ENCODE peak calls at places on chromosomes 6 and 20, in ten cellular contexts. F, Q, D, R, W, T, M, K, G and Y are unnamed samples.

GRCh38 chr6:7108964-7109836 is 1.4 kb downstream of the RREB1 start:
- DNase-seq in F (peak), Q (no peak), D (peak), R (peak), W (peak), T (no peak), M (no peak), K (peak), G (peak), Y (no peak)

GRCh38 chr6:143136647-143137046 is 76.0 kb downstream of the AIG1 start:
- DNase-seq in F (no peak), Q (no peak), D (no peak), R (no peak), W (peak), T (no peak), M (no peak), K (no peak), G (no peak), Y (no peak)

GRCh38 chr6:166344240-166344639 is 1.9 kb upstream of the SFT2D1 start:
- DNase-seq in F (no peak), Q (no peak), D (no peak), R (no peak), W (no peak), T (no peak), M (no peak), K (no peak), G (no peak), Y (no peak)

GRCh38 chr6:100116409-100117194 is 122.6 kb upstream of the MCHR2 start:
- DNase-seq in F (peak), Q (no peak), D (peak), R (no peak), W (peak), T (peak), M (no peak), K (peak), G (peak), Y (peak)

GRCh38 chr6:159217595-159218275 is 48.5 kb downstream of the FNDC1 start:
- DNase-seq in F (peak), Q (no peak), D (peak), R (no peak), W (peak), T (peak), M (peak), K (no peak), G (peak), Y (no peak)

GRCh38 chr6:18213439-18213838 is 50.9 kb downstream of the DEK start:
- DNase-seq in F (no peak), Q (no peak), D (no peak), R (no peak), W (no peak), T (no peak), M (no peak), K (no peak), G (no peak), Y (no peak)

GRCh38 chr6:31083742-31084354 is 28.5 kb downstream of the C6orf15 start:
- DNase-seq in F (peak), Q (no peak), D (peak), R (no peak), W (peak), T (peak), M (no peak), K (no peak), G (no peak), Y (no peak)

GRCh38 chr6:133764011-133764812 is 124.7 kb upstream of the TCF21 start:
- DNase-seq in F (no peak), Q (no peak), D (peak), R (no peak), W (no peak), T (no peak), M (no peak), K (no peak), G (peak), Y (peak)

GRCh38 chr6:109523478-109523877 is 40.5 kb upstream of the ZBTB24 start:
- DNase-seq in F (no peak), Q (no peak), D (peak), R (no peak), W (no peak), T (no peak), M (no peak), K (peak), G (peak), Y (peak)

GRCh38 chr20:18087054-18087453 is 29.3 kb upstream of the OVOL2 start:
- DNase-seq in F (no peak), Q (no peak), D (no peak), R (no peak), W (no peak), T (no peak), M (no peak), K (no peak), G (no peak), Y (no peak)

GRCh38 chr6:132147530-132148011 is 196.4 kb upstream of the CCN2 start:
- DNase-seq in F (no peak), Q (no peak), D (peak), R (no peak), W (peak), T (no peak), M (no peak), K (peak), G (no peak), Y (peak)

GRCh38 chr20:35297153-35297552 is 4.9 kb upstream of the FAM83C start:
- DNase-seq in F (no peak), Q (no peak), D (no peak), R (no peak), W (peak), T (no peak), M (no peak), K (no peak), G (peak), Y (no peak)

GRCh38 chr6:13485923-13486557 is 1.4 kb downstream of the GFOD1 start:
- DNase-seq in F (peak), Q (no peak), D (peak), R (no peak), W (peak), T (no peak), M (peak), K (no peak), G (peak), Y (no peak)

GRCh38 chr6:5007531-5007930 is 3.7 kb upstream of the RPP40 start:
- DNase-seq in F (no peak), Q (no peak), D (no peak), R (no peak), W (no peak), T (no peak), M (no peak), K (no peak), G (no peak), Y (no peak)

GRCh38 chr20:39825524-39825923 is 863.4 kb downstream of the DHX35 start:
- DNase-seq in F (no peak), Q (no peak), D (no peak), R (no peak), W (no peak), T (no peak), M (no peak), K (no peak), G (no peak), Y (no peak)

GRCh38 chr6:98847767-98848538 is 13.6 kb downstream of the POU3F2 start:
- DNase-seq in F (peak), Q (peak), D (no peak), R (no peak), W (peak), T (no peak), M (no peak), K (no peak), G (no peak), Y (no peak)

GRCh38 chr6:6834356-6835342 is 246.1 kb downstream of the LY86 start:
- DNase-seq in F (no peak), Q (no peak), D (no peak), R (no peak), W (no peak), T (no peak), M (no peak), K (no peak), G (peak), Y (no peak)

GRCh38 chr6:20876016-20876415 is 341.8 kb downstream of the CDKAL1 start:
- DNase-seq in F (no peak), Q (no peak), D (peak), R (no peak), W (no peak), T (no peak), M (no peak), K (peak), G (peak), Y (peak)

GRCh38 chr6:6730831-6731230 is 142.3 kb downstream of the LY86 start:
- DNase-seq in F (no peak), Q (no peak), D (peak), R (peak), W (no peak), T (no peak), M (no peak), K (peak), G (peak), Y (peak)

GRCh38 chr20:4261333-4262284 is 246.3 kb upstream of the RNF24 start:
- DNase-seq in F (no peak), Q (no peak), D (peak), R (no peak), W (no peak), T (no peak), M (no peak), K (peak), G (peak), Y (no peak)

GRCh38 chr20:10502098-10502526 is 67.0 kb downstream of the SLX4IP start:
- DNase-seq in F (no peak), Q (no peak), D (no peak), R (no peak), W (no peak), T (no peak), M (no peak), K (no peak), G (no peak), Y (no peak)

GRCh38 chr6:70277480-70277879 is 25.4 kb downstream of the COL9A1 start:
- DNase-seq in F (no peak), Q (no peak), D (peak), R (peak), W (no peak), T (no peak), M (no peak), K (no peak), G (peak), Y (no peak)

GRCh38 chr20:44291754-44292153 is 19.2 kb downstream of the FITM2 start:
- DNase-seq in F (no peak), Q (no peak), D (no peak), R (no peak), W (no peak), T (no peak), M (no peak), K (no peak), G (no peak), Y (no peak)

GRCh38 chr6:52416629-52417151 is 3.5 kb upstream of the EFHC1 start:
- DNase-seq in F (peak), Q (no peak), D (peak), R (no peak), W (peak), T (peak), M (peak), K (peak), G (peak), Y (peak)

GRCh38 chr6:114785235-114786127 is 442.7 kb upstream of the HS3ST5 start:
- DNase-seq in F (no peak), Q (no peak), D (no peak), R (no peak), W (no peak), T (no peak), M (no peak), K (no peak), G (peak), Y (no peak)

GRCh38 chr6:15274696-15275387 is 29.0 kb downstream of the JARID2 start:
- DNase-seq in F (no peak), Q (no peak), D (peak), R (no peak), W (no peak), T (no peak), M (no peak), K (no peak), G (no peak), Y (no peak)
- TF ChIP-seq CTCF in F (no peak), Q (no peak), D (peak), R (peak), W (peak), T (no peak), M (no peak), K (peak), G (peak), Y (peak)

GRCh38 chr6:8299034-8299433 is 136.3 kb downstream of the SLC35B3 start:
- DNase-seq in F (no peak), Q (no peak), D (no peak), R (no peak), W (no peak), T (no peak), M (no peak), K (no peak), G (no peak), Y (no peak)
- TF ChIP-seq CTCF in F (no peak), Q (no peak), D (no peak), R (no peak), W (no peak), T (no peak), M (no peak), K (no peak), G (no peak), Y (no peak)

GRCh38 chr6:125511809-125512341 is 210.1 kb upstream of the HDDC2 start:
- DNase-seq in F (no peak), Q (no peak), D (no peak), R (no peak), W (no peak), T (no peak), M (no peak), K (no peak), G (peak), Y (no peak)

GRCh38 chr6:125510405-125510804 is 208.6 kb upstream of the HDDC2 start:
- DNase-seq in F (no peak), Q (no peak), D (no peak), R (no peak), W (no peak), T (no peak), M (no peak), K (no peak), G (no peak), Y (no peak)

GRCh38 chr6:125509477-125509876 is 207.7 kb upstream of the HDDC2 start:
- DNase-seq in F (no peak), Q (no peak), D (no peak), R (no peak), W (no peak), T (no peak), M (no peak), K (no peak), G (no peak), Y (no peak)

GRCh38 chr6:125513978-125514377 is 212.2 kb upstream of the HDDC2 start:
- DNase-seq in F (no peak), Q (no peak), D (no peak), R (no peak), W (no peak), T (no peak), M (no peak), K (no peak), G (no peak), Y (no peak)

GRCh38 chr6:125512621-125513020 is 210.9 kb upstream of the HDDC2 start:
- DNase-seq in F (peak), Q (no peak), D (no peak), R (no peak), W (no peak), T (peak), M (no peak), K (no peak), G (peak), Y (no peak)
- TF ChIP-seq CTCF in F (peak), Q (no peak), D (peak), R (no peak), W (peak), T (peak), M (no peak), K (peak), G (peak), Y (peak)

DNA sequence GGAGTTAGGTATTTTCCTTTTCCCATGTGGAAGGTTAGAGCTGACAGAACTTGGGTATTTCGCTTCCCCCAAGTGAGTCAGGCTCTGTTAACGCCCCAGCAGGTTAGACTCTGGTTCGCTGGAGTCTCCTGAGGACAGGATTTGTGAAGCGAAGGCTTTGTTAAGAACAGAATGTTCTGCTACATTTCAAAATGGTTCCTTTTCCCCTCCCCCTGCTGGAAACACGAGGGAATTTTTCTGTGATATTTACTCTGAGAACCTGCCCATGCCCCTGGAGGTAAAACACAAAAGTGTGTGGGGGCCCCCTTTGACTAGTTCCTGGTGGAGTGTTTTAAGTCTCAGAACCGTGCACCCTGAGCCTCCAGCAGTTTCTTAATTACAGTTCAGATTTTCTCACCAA is 731.4 kb upstream of the CITED2 start:
- DNase-seq in F (no peak), Q (no peak), D (no peak), R (peak), W (peak), T (peak), M (no peak), K (no peak), G (peak), Y (no peak)
- TF ChIP-seq CTCF in F (no peak), Q (peak), D (peak), R (no peak), W (peak), T (no peak), M (no peak), K (no peak), G (peak), Y (no peak)

GRCh38 chr20:48846516-48847492 is 19.0 kb upstream of the PREX1 start:
- DNase-seq in F (peak), Q (no peak), D (no peak), R (no peak), W (peak), T (no peak), M (peak), K (no peak), G (no peak), Y (no peak)
- TF ChIP-seq CTCF in F (no peak), Q (no peak), D (no peak), R (no peak), W (no peak), T (no peak), M (no peak), K (no peak), G (no peak), Y (no peak)

GRCh38 chr20:63007722-63008488 is 1.1 kb upstream of the BHLHE23 start:
- DNase-seq in F (no peak), Q (no peak), D (no peak), R (no peak), W (peak), T (no peak), M (no peak), K (no peak), G (no peak), Y (no peak)

GRCh38 chr20:63007472-63007721 is 633 bp upstream of the BHLHE23 start:
- DNase-seq in F (no peak), Q (no peak), D (no peak), R (no peak), W (no peak), T (no peak), M (no peak), K (no peak), G (no peak), Y (no peak)

GRCh38 chr20:63008541-63009043 is 1.8 kb upstream of the BHLHE23 start:
- DNase-seq in F (no peak), Q (no peak), D (no peak), R (no peak), W (peak), T (no peak), M (no peak), K (no peak), G (no peak), Y (no peak)

GRCh38 chr20:63009988-63010769 is 3.4 kb upstream of the BHLHE23 start:
- DNase-seq in F (peak), Q (no peak), D (peak), R (no peak), W (peak), T (no peak), M (peak), K (no peak), G (no peak), Y (no peak)

DNA sequence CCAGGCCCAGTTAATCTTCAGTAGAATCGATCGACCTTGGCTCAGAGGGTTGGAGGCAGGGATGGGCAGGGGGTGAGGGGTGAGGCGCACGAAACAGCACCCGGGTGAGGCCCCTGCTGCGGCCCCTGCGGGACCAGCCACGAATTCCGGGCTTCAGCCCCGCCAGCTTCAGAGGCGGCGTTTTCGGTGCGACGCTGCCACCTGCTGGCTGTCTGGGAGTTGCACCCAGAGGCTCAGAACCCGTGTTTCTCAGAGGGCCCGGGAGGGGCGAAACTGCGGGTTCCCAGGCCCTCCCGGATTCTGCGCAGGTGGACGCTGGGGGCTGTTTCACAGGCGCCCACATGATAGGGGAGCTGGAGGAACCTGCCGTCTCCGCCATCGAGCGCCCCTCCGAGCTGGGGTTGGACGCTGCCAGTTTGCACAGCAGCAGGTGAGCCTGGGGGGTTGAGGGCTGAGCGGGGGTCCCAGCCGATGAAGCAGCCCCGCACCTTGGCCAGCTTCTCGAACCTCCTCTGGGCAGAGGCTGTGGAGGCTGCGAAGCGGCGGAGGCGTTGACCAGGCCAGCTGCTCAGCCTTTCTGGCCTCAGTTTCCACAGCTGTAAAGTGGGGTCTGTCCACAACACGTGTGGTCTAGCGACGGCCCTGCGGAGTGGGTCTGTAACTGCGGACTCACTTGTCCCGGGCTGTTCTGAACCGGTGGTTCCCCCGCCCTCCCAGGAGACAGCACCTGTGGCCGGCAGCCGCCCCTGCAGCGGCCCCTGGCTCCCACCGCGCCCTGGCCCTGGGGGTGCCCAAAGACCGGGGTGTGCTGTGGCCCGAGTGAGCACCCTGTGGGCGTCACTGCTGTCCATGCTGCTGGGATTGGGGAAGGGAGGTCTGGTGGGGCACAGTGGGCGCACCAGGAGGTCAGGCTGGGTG is 2.5 kb upstream of the BHLHE23 start:
- DNase-seq in F (peak), Q (peak), D (peak), R (peak), W (peak), T (peak), M (peak), K (no peak), G (peak), Y (peak)
- TF ChIP-seq CTCF in F (peak), Q (peak), D (peak), R (peak), W (peak), T (peak), M (peak), K (peak), G (peak), Y (peak)